ENCODE peak calls at places on chromosomes 3 and 15, in nine cellular contexts. V is pancreas, R is neural progenitor cell, D is transverse colon, M is OCI-LY7, J is gastrocnemius medialis, N is lower lobe of right lung, A is IMR-90, E is stomach. H is an unnamed sample. For H3K4me1, the result is how much of the 10 kb centered on the place peaks cover.

GRCh38 chr3:65597225-65597951 is 441.3 kb downstream of the MAGI1 start:
- DNase-seq in V (peak), J (no peak), E (peak), N (no peak), M (no peak), A (peak), D (peak), R (peak), H (peak)

GRCh38 chr3:57007513-57008415 is 52.7 kb upstream of the SPATA12 start:
- DNase-seq in V (no peak), E (peak), N (peak), A (peak), D (peak), M (no peak), J (peak), R (no peak), H (no peak)

GRCh38 chr3:42601898-42602581 is 1.6 kb downstream of the NKTR start:
- DNase-seq in M (peak), D (no peak), V (no peak), J (no peak), E (no peak), R (peak), N (no peak), A (peak), H (no peak)

GRCh38 chr15:101148881-101149664 is 102.8 kb downstream of the CHSY1 start:
- DNase-seq in E (no peak), D (no peak), A (no peak), V (no peak), N (peak), M (no peak), J (no peak), R (no peak), H (no peak)

GRCh38 chr15:95953032-95953431 is 377.5 kb upstream of the NR2F2 start:
- DNase-seq in N (no peak), J (no peak), R (no peak), D (no peak), M (no peak), V (no peak), A (peak), E (no peak), H (no peak)

GRCh38 chr3:17055374-17056276 is 170.9 kb downstream of the PLCL2 start:
- DNase-seq in M (no peak), V (no peak), R (no peak), D (no peak), E (no peak), A (peak), J (no peak), N (no peak), H (no peak)

GRCh38 chr15:38617831-38618230 is 53.2 kb upstream of the RASGRP1 start:
- DNase-seq in V (no peak), N (no peak), E (no peak), R (no peak), J (no peak), A (no peak), M (no peak), D (no peak), H (no peak)

GRCh38 chr15:60223161-60223560 is 174.6 kb downstream of the ANXA2 start:
- DNase-seq in E (no peak), A (no peak), M (no peak), J (no peak), N (no peak), R (no peak), V (peak), D (no peak), H (no peak)

GRCh38 chr15:61227269-61228024 is 1.7 kb downstream of the RORA start:
- DNase-seq in D (no peak), N (no peak), A (peak), M (no peak), R (peak), V (peak), J (no peak), E (no peak), H (peak)

GRCh38 chr3:127865941-127866340 is 43.6 kb upstream of the MGLL start:
- DNase-seq in V (no peak), M (no peak), A (peak), R (no peak), D (no peak), N (no peak), E (no peak), J (no peak), H (no peak)

GRCh38 chr15:64618569-64618968 is 156.8 kb downstream of the RBPMS2 start:
- DNase-seq in A (no peak), D (no peak), M (no peak), R (no peak), J (no peak), N (no peak), E (no peak), V (no peak), H (no peak)

GRCh38 chr15:98658831-98659699 is 10.7 kb downstream of the IGF1R start:
- DNase-seq in A (peak), N (no peak), M (peak), J (peak), V (no peak), E (no peak), R (peak), D (peak), H (peak)

GRCh38 chr3:11559816-11560633 is 83.7 kb downstream of the VGLL4 start:
- DNase-seq in N (no peak), E (no peak), V (peak), M (no peak), R (no peak), A (no peak), J (peak), D (no peak), H (no peak)

GRCh38 chr3:194395201-194395600 is 3.9 kb downstream of the GP5 start:
- DNase-seq in V (no peak), M (no peak), D (no peak), J (no peak), R (no peak), A (peak), N (no peak), E (no peak), H (peak)

GRCh38 chr15:63387741-63388468 is 6.3 kb upstream of the CA12 start:
- DNase-seq in J (no peak), M (no peak), D (no peak), A (no peak), R (no peak), V (no peak), N (no peak), E (no peak), H (no peak)

GRCh38 chr3:152026033-152026556 is 152.7 kb downstream of the SUCNR1 start:
- DNase-seq in M (no peak), J (no peak), V (no peak), N (no peak), E (no peak), A (peak), D (no peak), R (no peak), H (peak)

GRCh38 chr3:118974356-118975097 is 60.1 kb downstream of the IGSF11 start:
- DNase-seq in A (no peak), R (no peak), V (no peak), N (no peak), M (no peak), E (no peak), J (no peak), D (no peak), H (no peak)

GRCh38 chr3:168089179-168089771 is 6.4 kb downstream of the GOLIM4 start:
- DNase-seq in J (no peak), N (no peak), R (no peak), E (no peak), M (no peak), A (no peak), D (no peak), V (no peak), H (no peak)

GRCh38 chr3:168086541-168087260 is 9.0 kb downstream of the GOLIM4 start:
- DNase-seq in M (no peak), V (no peak), D (no peak), E (no peak), R (no peak), N (no peak), J (no peak), A (no peak), H (no peak)

GRCh38 chr3:168087539-168087938 is 8.2 kb downstream of the GOLIM4 start:
- DNase-seq in D (no peak), V (no peak), A (no peak), E (no peak), M (no peak), N (no peak), J (no peak), R (no peak), H (no peak)

GRCh38 chr3:168088106-168088722 is 7.5 kb downstream of the GOLIM4 start:
- DNase-seq in N (no peak), M (peak), A (no peak), R (peak), J (no peak), D (peak), E (no peak), V (no peak), H (peak)

DNA sequence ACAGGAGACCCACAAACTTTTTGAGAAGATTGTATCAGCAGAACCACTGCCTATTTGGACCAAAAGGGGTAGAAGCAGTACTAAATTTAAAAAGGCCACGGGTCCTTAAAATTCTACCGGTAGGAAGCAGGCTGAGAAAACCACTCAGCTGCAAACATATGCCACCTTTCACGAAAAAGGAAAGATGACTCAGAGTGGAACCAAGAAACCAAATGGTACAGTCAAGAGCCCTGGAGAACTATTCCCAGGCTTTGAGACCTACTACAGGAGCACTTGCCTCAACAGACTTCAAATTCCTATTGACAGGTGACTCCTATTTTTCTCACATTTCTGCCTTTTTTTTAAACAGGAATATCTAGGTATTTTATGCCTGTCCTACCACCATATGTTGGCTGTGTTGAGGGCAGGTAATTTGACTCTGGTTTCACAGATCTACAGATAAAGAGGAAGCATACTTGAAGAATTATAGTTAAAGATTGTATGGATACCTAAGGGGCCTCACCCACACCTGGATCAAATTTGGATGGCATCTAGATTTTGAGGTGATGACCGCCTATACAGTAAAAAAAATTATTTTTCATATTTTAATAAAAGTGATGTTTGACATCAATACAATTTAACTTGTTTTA is 10.1 kb downstream of the GOLIM4 start:
- DNase-seq in V (no peak), R (no peak), N (no peak), D (no peak), M (peak), E (no peak), A (no peak), J (no peak), H (no peak)
- H3K4me1 ChIP-seq in V (under half), R (under half), N (under half), D (half or more), M (half or more), E (under half), A (under half), J (half or more), H (under half)

GRCh38 chr3:27253831-27254230 is 115.4 kb downstream of the NEK10 start:
- DNase-seq in D (peak), V (peak), J (no peak), N (peak), A (peak), E (peak), R (peak), M (peak), H (peak)
- TF ChIP-seq CTCF in D (peak), V (no peak), J (no peak), N (no peak), A (peak), E (no peak), R (peak), M (peak), H (peak)

GRCh38 chr3:72169120-72169519 is 384.2 kb upstream of the PROK2 start:
- DNase-seq in N (no peak), R (no peak), D (no peak), E (no peak), M (no peak), J (no peak), A (no peak), V (no peak), H (no peak)
- H3K4me1 ChIP-seq in N (under half), R (under half), D (under half), E (under half), M (under half), J (under half), A (under half), V (under half), H (under half)

GRCh38 chr3:126132751-126133511 is 47.5 kb downstream of the ALDH1L1 start:
- DNase-seq in R (peak), V (no peak), J (no peak), D (peak), A (peak), N (peak), M (peak), E (peak), H (no peak)
- TF ChIP-seq CTCF in R (peak), V (no peak), J (no peak), D (no peak), A (peak), N (no peak), M (peak), E (no peak), H (no peak)

GRCh38 chr3:13020159-13020558 is 53.1 kb downstream of the IQSEC1 start:
- DNase-seq in V (no peak), D (no peak), A (no peak), E (no peak), M (peak), J (no peak), N (peak), R (no peak), H (no peak)

GRCh38 chr3:13021141-13021933 is 51.9 kb downstream of the IQSEC1 start:
- DNase-seq in N (peak), J (no peak), M (peak), R (no peak), E (peak), A (no peak), D (no peak), V (peak), H (no peak)

GRCh38 chr3:13023251-13024055 is 49.8 kb downstream of the IQSEC1 start:
- DNase-seq in J (no peak), E (no peak), M (peak), R (no peak), V (peak), N (peak), D (no peak), A (peak), H (no peak)

GRCh38 chr3:13022348-13023250 is 50.6 kb downstream of the IQSEC1 start:
- DNase-seq in A (peak), J (peak), D (no peak), V (peak), N (peak), E (peak), M (peak), R (peak), H (no peak)

GRCh38 chr3:13021934-13022265 is 51.3 kb downstream of the IQSEC1 start:
- DNase-seq in J (no peak), N (peak), M (peak), V (no peak), A (no peak), E (no peak), R (no peak), D (no peak), H (no peak)
- H3K4me1 ChIP-seq in J (half or more), N (under half), M (half or more), V (under half), A (under half), E (under half), R (half or more), D (under half), H (under half)

GRCh38 chr15:53869044-53869805 is 109.0 kb upstream of the UNC13C start:
- DNase-seq in A (no peak), R (peak), N (no peak), E (no peak), J (no peak), M (no peak), D (no peak), V (no peak), H (no peak)
- TF ChIP-seq CTCF in A (no peak), R (peak), N (no peak), E (no peak), J (no peak), M (peak), D (no peak), V (no peak), H (no peak)

H was measured in A673.